ENCODE peak calls at places on chromosomes 3 and 15, in nine cellular contexts. Q is pancreas, H is ovary, B is A673, I is PC-9, K is mammary epithelial cell, F is A549, R is mesenchymal stem cell, J is tibial nerve. W is an unnamed sample. For H3K9me3, the result is how much of the 10 kb centered on the place peaks cover.

GRCh38 chr15:78154955-78155354 is 5.8 kb downstream of the IDH3A start:
- DNase-seq in Q (no peak), H (no peak), B (no peak), I (no peak), K (no peak), F (no peak), R (no peak), J (no peak), W (no peak)

GRCh38 chr15:45111390-45112142 is 2.4 kb downstream of the DUOX2 start:
- DNase-seq in Q (no peak), H (no peak), B (no peak), I (no peak), K (no peak), F (no peak), R (no peak), J (no peak), W (no peak)

GRCh38 chr15:100093211-100094126 is 248.3 kb downstream of the ADAMTS17 start:
- DNase-seq in Q (no peak), H (no peak), B (no peak), I (peak), K (no peak), F (no peak), R (peak), J (no peak), W (peak)

GRCh38 chr3:7733933-7734332 is 767.7 kb upstream of the LMCD1 start:
- DNase-seq in Q (no peak), H (no peak), B (no peak), I (no peak), K (no peak), F (no peak), R (no peak), J (no peak), W (no peak)

GRCh38 chr3:188868803-188869202 is 303.0 kb upstream of the TPRG1 start:
- DNase-seq in Q (no peak), H (no peak), B (no peak), I (no peak), K (no peak), F (no peak), R (no peak), J (no peak), W (no peak)

GRCh38 chr3:20912406-20912805 is 726.4 kb upstream of the SGO1 start:
- DNase-seq in Q (no peak), H (no peak), B (no peak), I (no peak), K (no peak), F (no peak), R (no peak), J (no peak), W (no peak)

GRCh38 chr3:61724183-61724582 is 162.8 kb downstream of the PTPRG start:
- DNase-seq in Q (no peak), H (no peak), B (no peak), I (no peak), K (no peak), F (no peak), R (no peak), J (no peak), W (no peak)

GRCh38 chr3:13081603-13082360 is 8.6 kb upstream of the IQSEC1 start:
- DNase-seq in Q (no peak), H (no peak), B (no peak), I (no peak), K (no peak), F (no peak), R (no peak), J (no peak), W (no peak)

GRCh38 chr3:23726811-23727548 is 78.8 kb upstream of the UBE2E1 start:
- DNase-seq in Q (no peak), H (no peak), B (no peak), I (no peak), K (no peak), F (no peak), R (no peak), J (no peak), W (no peak)

GRCh38 chr3:156406393-156406792 is 148.5 kb downstream of the SSR3 start:
- DNase-seq in Q (no peak), H (no peak), B (no peak), I (no peak), K (no peak), F (no peak), R (no peak), J (no peak), W (no peak)

GRCh38 chr15:70954176-70954575 is 61.5 kb downstream of the LRRC49 start:
- DNase-seq in Q (no peak), H (no peak), B (no peak), I (no peak), K (no peak), F (no peak), R (no peak), J (no peak), W (no peak)

GRCh38 chr3:124783696-124784095 is 53.4 kb downstream of the UMPS start:
- DNase-seq in Q (no peak), H (no peak), B (no peak), I (no peak), K (no peak), F (no peak), R (peak), J (no peak), W (no peak)

GRCh38 chr3:180630360-180630759 is 28.4 kb downstream of the TTC14 start:
- DNase-seq in Q (no peak), H (no peak), B (no peak), I (no peak), K (peak), F (no peak), R (no peak), J (no peak), W (no peak)

GRCh38 chr3:58008140-58009025 is at the start of gene FLNB:
- DNase-seq in Q (peak), H (peak), B (peak), I (peak), K (peak), F (peak), R (peak), J (no peak), W (peak)

GRCh38 chr3:194512895-194513601 is 26.2 kb upstream of the ATP13A3 start:
- DNase-seq in Q (peak), H (no peak), B (no peak), I (peak), K (no peak), F (no peak), R (no peak), J (no peak), W (no peak)

GRCh38 chr15:71612066-71612715 is 198.2 kb upstream of the NR2E3 start:
- DNase-seq in Q (no peak), H (no peak), B (no peak), I (no peak), K (no peak), F (no peak), R (no peak), J (peak), W (peak)

GRCh38 chr15:62067448-62068044 is 769 bp downstream of the C2CD4A start:
- DNase-seq in Q (peak), H (peak), B (peak), I (no peak), K (peak), F (peak), R (peak), J (no peak), W (peak)

GRCh38 chr3:125118600-125118999 is 62.8 kb upstream of the HEG1 start:
- DNase-seq in Q (no peak), H (no peak), B (no peak), I (no peak), K (no peak), F (no peak), R (no peak), J (no peak), W (no peak)

GRCh38 chr15:89495638-89496145 is 691 bp downstream of the RHCG start:
- DNase-seq in Q (no peak), H (no peak), B (no peak), I (peak), K (peak), F (no peak), R (no peak), J (no peak), W (no peak)

GRCh38 chr15:67836477-67836876 is 3.4 kb downstream of the RNU6-1 start:
- DNase-seq in Q (no peak), H (peak), B (peak), I (no peak), K (no peak), F (peak), R (no peak), J (peak), W (peak)

GRCh38 chr15:67444100-67444499 is 76.8 kb upstream of the C15orf61 start:
- DNase-seq in Q (no peak), H (no peak), B (no peak), I (no peak), K (no peak), F (no peak), R (no peak), J (no peak), W (no peak)

GRCh38 chr15:85773916-85774315 is 20.8 kb downstream of the KLHL25 start:
- DNase-seq in Q (no peak), H (no peak), B (no peak), I (no peak), K (no peak), F (no peak), R (no peak), J (no peak), W (no peak)

GRCh38 chr15:100055821-100056220 is 286.0 kb downstream of the ADAMTS17 start:
- DNase-seq in Q (no peak), H (no peak), B (no peak), I (no peak), K (no peak), F (no peak), R (no peak), J (no peak), W (no peak)

GRCh38 chr3:127744216-127744815 is 71.6 kb downstream of the ABTB1 start:
- DNase-seq in Q (no peak), H (no peak), B (no peak), I (no peak), K (no peak), F (no peak), R (no peak), J (no peak), W (no peak)

GRCh38 chr3:144162042-144162441 is 190.4 kb downstream of the DIPK2A start:
- DNase-seq in Q (no peak), H (no peak), B (no peak), I (peak), K (peak), F (peak), R (peak), J (no peak), W (no peak)

GRCh38 chr15:48759921-48760320 is 50.9 kb downstream of the CEP152 start:
- DNase-seq in Q (no peak), H (no peak), B (no peak), I (no peak), K (peak), F (no peak), R (no peak), J (no peak), W (no peak)

GRCh38 chr3:179929091-179929529 is 107.6 kb downstream of the PEX5L start:
- DNase-seq in Q (peak), H (peak), B (peak), I (no peak), K (peak), F (peak), R (peak), J (peak), W (no peak)

GRCh38 chr15:40948706-40949473 is 4.4 kb upstream of the CHAC1 start:
- DNase-seq in Q (no peak), H (no peak), B (no peak), I (no peak), K (no peak), F (no peak), R (no peak), J (no peak), W (no peak)

GRCh38 chr3:140186421-140186920 is 251.5 kb downstream of the CLSTN2 start:
- DNase-seq in Q (peak), H (no peak), B (peak), I (no peak), K (peak), F (no peak), R (no peak), J (peak), W (no peak)

GRCh38 chr3:125008766-125009165 is 47.0 kb downstream of the HEG1 start:
- DNase-seq in Q (no peak), H (no peak), B (no peak), I (no peak), K (no peak), F (no peak), R (no peak), J (no peak), W (no peak)

GRCh38 chr3:15486979-15487378 is 34.5 kb downstream of the COLQ start:
- DNase-seq in Q (no peak), H (no peak), B (no peak), I (no peak), K (no peak), F (no peak), R (no peak), J (no peak), W (no peak)

GRCh38 chr3:186931487-186932280 is 1.4 kb downstream of the ST6GAL1 start:
- DNase-seq in Q (peak), H (peak), B (peak), I (peak), K (peak), F (no peak), R (peak), J (no peak), W (no peak)

GRCh38 chr3:72334681-72335457 is 513.4 kb downstream of the SHQ1 start:
- DNase-seq in Q (no peak), H (no peak), B (peak), I (no peak), K (no peak), F (no peak), R (peak), J (no peak), W (no peak)

GRCh38 chr3:73745429-73746247 is 120.9 kb upstream of the PDZRN3 start:
- DNase-seq in Q (no peak), H (peak), B (no peak), I (no peak), K (no peak), F (no peak), R (no peak), J (no peak), W (no peak)

DNA sequence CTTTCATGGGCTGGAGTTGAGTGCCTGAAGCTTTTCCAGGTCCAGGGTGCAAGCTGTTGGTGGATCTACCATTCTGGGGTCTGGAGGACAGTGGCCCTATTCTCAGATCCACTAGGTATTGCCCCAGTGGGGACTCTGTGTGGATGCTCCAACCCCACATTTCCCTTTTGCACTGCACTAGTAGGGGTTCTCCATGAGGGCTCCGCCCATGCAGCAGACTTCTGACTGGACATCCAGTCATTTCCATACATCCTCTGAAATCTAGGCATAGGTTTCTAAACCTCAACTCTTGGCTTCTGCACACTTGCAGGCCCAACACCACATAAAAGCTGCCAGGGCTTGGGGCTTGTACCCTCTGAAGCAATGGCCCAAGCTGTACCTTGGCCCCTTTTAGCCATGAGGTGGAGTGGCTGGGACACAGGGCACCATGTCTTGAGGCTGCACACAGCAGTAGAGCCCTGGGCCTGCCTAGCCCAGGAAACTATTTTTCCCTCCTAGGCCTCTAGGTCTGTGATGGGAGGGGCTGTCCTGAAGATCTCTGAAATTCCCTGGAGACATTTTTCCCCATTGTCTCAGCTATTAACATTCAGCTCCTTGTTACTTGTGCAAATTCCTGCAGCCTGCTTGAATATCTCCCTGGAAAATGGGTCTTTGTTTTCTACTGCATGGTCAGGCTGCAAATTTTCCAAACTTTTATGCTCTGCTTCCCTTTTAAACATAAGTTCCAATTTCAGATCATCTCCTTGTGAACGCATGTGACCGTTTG is 6.0 kb upstream of the HACD2 start:
- DNase-seq in Q (no peak), H (no peak), B (no peak), I (no peak), K (no peak), F (no peak), R (no peak), J (no peak), W (no peak)
- H3K9me3 ChIP-seq in Q (under half), H (under half), B (under half), I (under half), K (under half), F (under half), R (under half), J (under half), W (under half)

DNA sequence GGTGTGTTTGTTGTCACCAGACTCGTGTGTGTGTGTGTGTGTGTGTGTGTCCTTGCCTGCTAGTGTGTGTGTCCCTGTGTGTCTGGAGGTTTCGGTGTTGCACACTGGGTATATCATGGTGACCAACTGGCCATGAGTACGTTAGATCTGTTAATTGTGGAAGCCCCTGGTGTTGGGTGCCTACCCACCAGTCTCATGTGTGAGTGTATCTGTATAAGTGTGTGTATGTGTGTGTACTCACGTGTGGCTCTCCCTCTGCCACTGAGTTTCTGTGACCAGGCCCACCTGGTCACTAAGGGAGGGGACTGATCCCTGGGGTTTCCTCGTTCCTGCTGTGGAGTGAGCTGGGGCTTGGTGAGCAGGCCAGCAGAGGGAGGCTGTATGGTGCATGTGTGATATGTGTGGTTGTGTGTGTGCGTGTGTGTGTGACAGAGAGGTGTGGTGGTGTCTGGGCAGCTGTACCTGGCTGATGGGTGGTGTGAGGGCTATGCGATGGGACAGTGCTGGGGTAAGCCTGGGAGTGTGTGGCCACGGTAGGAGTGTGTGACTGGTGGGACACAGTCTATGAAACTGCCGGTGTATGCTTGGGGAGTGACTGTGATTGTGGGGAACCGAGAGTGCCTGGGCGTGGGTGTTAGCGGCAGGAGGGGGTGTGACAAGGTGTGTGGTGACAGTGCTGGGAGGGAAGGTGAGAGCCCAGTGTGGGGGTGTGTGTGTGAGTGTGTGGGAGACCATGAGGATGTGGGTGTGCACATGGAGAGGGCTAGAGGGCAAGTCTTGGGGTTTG is 1.9 kb downstream of the PRKCD start:
- DNase-seq in Q (no peak), H (no peak), B (no peak), I (no peak), K (peak), F (no peak), R (peak), J (no peak), W (no peak)
- H3K27ac ChIP-seq in Q (peak), H (peak), B (no peak), I (no peak), K (no peak), F (peak), R (no peak), J (peak), W (peak)

DNA sequence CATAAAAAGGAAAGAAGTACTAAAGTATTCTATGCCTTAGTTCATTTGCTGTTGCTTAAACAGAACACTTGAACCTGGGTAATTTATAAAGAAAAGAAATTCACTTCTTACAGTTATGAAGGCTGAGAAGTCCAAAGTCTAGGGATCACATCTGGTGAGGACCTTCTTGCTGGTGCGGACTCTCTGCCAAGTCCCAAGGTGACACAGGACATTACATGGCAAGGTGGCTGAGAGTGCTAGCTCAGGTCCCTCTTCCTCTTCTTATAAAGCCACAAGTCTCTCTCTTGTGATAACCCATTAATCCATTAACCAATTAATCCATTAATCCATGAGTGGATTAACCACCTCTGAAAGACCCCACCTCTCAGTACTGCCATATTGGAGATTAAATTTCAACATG is 3.1 kb upstream of the ZBTB38 start:
- DNase-seq in Q (no peak), H (no peak), B (no peak), I (no peak), K (no peak), F (no peak), R (no peak), J (no peak), W (no peak)
- H3K4me3 ChIP-seq in Q (no peak), H (no peak), B (no peak), I (no peak), K (no peak), F (no peak), R (no peak), J (no peak), W (no peak)

GRCh38 chr15:23516866-23517265 is 48.6 kb upstream of the MKRN3 start:
- DNase-seq in Q (no peak), H (no peak), B (no peak), I (no peak), K (no peak), F (no peak), R (no peak), J (no peak), W (no peak)

GRCh38 chr15:23514492-23514891 is 51.0 kb upstream of the MKRN3 start:
- DNase-seq in Q (no peak), H (no peak), B (no peak), I (no peak), K (no peak), F (no peak), R (no peak), J (no peak), W (no peak)

DNA sequence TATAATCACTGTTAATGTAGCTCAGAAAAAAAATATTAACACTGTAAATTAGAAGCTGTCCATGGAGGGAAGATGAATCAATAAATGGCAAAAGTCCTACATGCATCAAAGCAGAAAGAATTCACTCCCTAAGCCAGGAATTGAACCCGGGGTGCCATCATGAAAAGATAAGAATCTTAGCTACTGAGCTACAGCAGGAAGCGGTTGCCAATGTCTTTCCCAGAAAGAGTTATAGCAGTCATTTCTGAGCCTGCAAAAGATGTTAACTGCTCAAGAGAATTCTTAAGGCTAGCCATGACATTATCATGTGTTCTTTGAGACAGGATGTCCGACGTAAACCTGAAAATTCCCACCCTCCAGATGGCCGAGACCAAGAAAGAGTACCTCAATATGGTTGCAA is 47.4 kb upstream of the MKRN3 start:
- DNase-seq in Q (no peak), H (no peak), B (no peak), I (no peak), K (no peak), F (peak), R (no peak), J (no peak), W (no peak)
- H3K9me3 ChIP-seq in Q (under half), H (under half), B (under half), I (under half), K (under half), F (under half), R (under half), J (under half), W (under half)